ENCODE peak calls at places on chromosomes 6 and 20, in ten cellular contexts. V is sciatic nerve; O is stimulated activated CD4-positive, alpha-beta T cell treated with anti-CD3 and anti-CD28 coated beads, Interleukin-2, amount 100 ng/mL, for 48 hours; B is HS-27A; K is activated effector memory CD4-positive, alpha-beta T cell treated with Interleukin-2 at 50 U/mL for 16 hours; E is GM04503; M is hypothalamus; L is HFF-Myc; Y is activated CD8-positive, alpha-beta memory T cell treated with anti-CD3 and anti-CD28 coated beads for 4 hours; P is T-cell. A is an unnamed sample.
A peak's percentile ranks its signal among the peaks of the same experiment; 100 is the strongest.

GRCh38 chr20:50144362-50144761 is 9.2 kb downstream of the PEDS1 start:
- DNase-seq in E (peak; percentile 98), Y (no peak), M (no peak), L (no peak), K (no peak), P (no peak), B (no peak), O (no peak), V (no peak), A (no peak)

GRCh38 chr6:26205161-26205624 is 118.0 kb downstream of the HFE start:
- DNase-seq in O (peak; percentile 58), B (peak; percentile 51), E (no peak), Y (peak; percentile 71), V (peak; percentile 88), K (peak; percentile 70), M (peak; percentile 29), P (peak; percentile 79), L (no peak), A (no peak)

GRCh38 chr6:134452901-134453300 is 135.0 kb upstream of the SGK1 start:
- DNase-seq in L (no peak), B (no peak), P (no peak), Y (no peak), V (no peak), O (no peak), E (no peak), K (no peak), M (no peak), A (no peak)

GRCh38 chr6:71387179-71387578 is 98.6 kb downstream of the OGFRL1 start:
- DNase-seq in M (no peak), O (no peak), B (no peak), P (no peak), L (no peak), Y (no peak), K (no peak), V (no peak), E (no peak), A (no peak)

GRCh38 chr6:169620171-169621125 is 81.4 kb downstream of the WDR27 start:
- DNase-seq in E (no peak), M (no peak), P (no peak), K (no peak), V (no peak), O (no peak), Y (no peak), L (no peak), B (peak; percentile 5), A (no peak)

GRCh38 chr6:21769405-21769851 is 175.9 kb downstream of the SOX4 start:
- DNase-seq in K (no peak), Y (no peak), O (no peak), B (peak; percentile 40), P (no peak), L (peak; percentile 75), V (no peak), E (peak; percentile 67), M (no peak), A (no peak)

GRCh38 chr20:24913076-24913628 is 35.9 kb upstream of the CST7 start:
- DNase-seq in V (no peak), P (no peak), O (no peak), L (no peak), B (no peak), Y (no peak), K (no peak), M (no peak), E (no peak), A (no peak)

GRCh38 chr20:13800728-13801134 is 15.9 kb downstream of the NDUFAF5 start:
- DNase-seq in O (no peak), Y (no peak), B (peak; percentile 20), L (peak; percentile 88), P (no peak), V (peak; percentile 72), M (no peak), E (peak; percentile 65), K (no peak), A (no peak)

GRCh38 chr20:47795214-47795667 is 10.0 kb upstream of the SULF2 start:
- DNase-seq in K (no peak), M (no peak), E (no peak), B (no peak), O (no peak), Y (no peak), P (no peak), V (no peak), L (no peak), A (no peak)

GRCh38 chr6:32151885-32152311 is at the start of gene PRRT1:
- DNase-seq in O (no peak), V (no peak), B (no peak), E (no peak), P (no peak), K (no peak), L (no peak), M (no peak), Y (no peak), A (no peak)

GRCh38 chr6:170271771-170272314 is 19.0 kb downstream of the DLL1 start:
- DNase-seq in M (no peak), V (no peak), Y (peak; percentile 64), B (no peak), E (no peak), O (peak; percentile 61), P (peak; percentile 65), K (peak; percentile 59), L (no peak), A (peak; percentile 91)

A was measured in GM12864.